ENCODE peak calls at places on chromosomes 3 and 15, in nine cellular contexts. N is Panc1, R is fibroblast of lung, H is thoracic aorta, V is dorsolateral prefrontal cortex, S is A549, J is astrocyte of the spinal cord, K is fibroblast of villous mesenchyme, T is psoas muscle. C is an unnamed sample.

GRCh38 chr15:85941186-85941855 is 138.3 kb upstream of the AGBL1 start:
- DNase-seq in T (peak), S (no peak), J (peak), H (no peak), N (no peak), V (no peak), K (peak), R (peak), C (no peak)

GRCh38 chr15:35667908-35668307 is 121.9 kb upstream of the DPH6 start:
- DNase-seq in H (no peak), T (no peak), V (no peak), J (no peak), S (no peak), R (no peak), K (no peak), N (no peak), C (no peak)

GRCh38 chr15:33048255-33048654 is 146.3 kb downstream of the FMN1 start:
- DNase-seq in N (no peak), V (no peak), R (no peak), T (no peak), J (no peak), S (no peak), K (no peak), H (no peak), C (no peak)

GRCh38 chr3:169695051-169695450 is 31.5 kb upstream of the MECOM start:
- DNase-seq in R (peak), K (no peak), J (no peak), N (no peak), V (no peak), S (no peak), T (no peak), H (no peak), C (no peak)

GRCh38 chr3:170724599-170724998 is 138.7 kb upstream of the SLC7A14 start:
- DNase-seq in N (no peak), K (peak), J (peak), H (no peak), V (no peak), S (no peak), T (peak), R (peak), C (no peak)

GRCh38 chr3:194680888-194681615 is 4.6 kb upstream of the FAM43A start:
- DNase-seq in J (no peak), N (no peak), V (no peak), S (no peak), R (no peak), K (no peak), T (no peak), H (no peak), C (no peak)

GRCh38 chr3:150599611-150600297 is 3.4 kb upstream of the SELENOT start:
- DNase-seq in K (no peak), N (no peak), R (peak), T (no peak), H (no peak), S (no peak), V (no peak), J (peak), C (peak)

GRCh38 chr3:77746892-77747291 is 707.0 kb downstream of the ROBO2 start:
- DNase-seq in T (no peak), R (no peak), N (no peak), K (no peak), J (no peak), V (no peak), S (no peak), H (no peak), C (no peak)

GRCh38 chr3:179801263-179801662 is 148.4 kb downstream of the USP13 start:
- DNase-seq in J (peak), V (no peak), R (peak), T (no peak), H (no peak), K (peak), S (no peak), N (no peak), C (no peak)

GRCh38 chr3:38649500-38650247 is at the start of gene SCN5A:
- DNase-seq in K (peak), J (no peak), H (no peak), V (no peak), R (no peak), T (peak), S (peak), N (no peak), C (no peak)

GRCh38 chr3:61715886-61716527 is 154.6 kb downstream of the PTPRG start:
- DNase-seq in K (no peak), R (no peak), S (no peak), T (no peak), N (no peak), J (no peak), H (no peak), V (no peak), C (no peak)

GRCh38 chr15:30791776-30792175 is 111.9 kb upstream of the FAN1 start:
- DNase-seq in S (no peak), N (no peak), R (no peak), K (no peak), J (no peak), H (no peak), V (no peak), T (no peak), C (no peak)

GRCh38 chr15:88833688-88834087 is 30.5 kb downstream of the ACAN start:
- DNase-seq in T (no peak), S (no peak), R (no peak), V (no peak), J (no peak), H (no peak), N (no peak), K (no peak), C (no peak)

GRCh38 chr15:81259791-81260190 is 63.1 kb downstream of the IL16 start:
- DNase-seq in S (no peak), K (no peak), T (no peak), N (no peak), H (no peak), R (no peak), J (no peak), V (no peak), C (no peak)

GRCh38 chr3:32467333-32468070 is 35.1 kb downstream of the CMTM6 start:
- DNase-seq in H (no peak), R (peak), J (peak), N (peak), T (peak), K (peak), V (peak), S (peak), C (no peak)

GRCh38 chr15:70788114-70789049 is 25.0 kb upstream of the UACA start:
- DNase-seq in S (peak), R (peak), H (no peak), T (no peak), J (peak), V (no peak), N (peak), K (peak), C (no peak)

GRCh38 chr15:39317225-39317624 is 263.7 kb upstream of the THBS1 start:
- DNase-seq in J (no peak), H (no peak), V (no peak), S (no peak), K (no peak), T (no peak), R (peak), N (no peak), C (no peak)

GRCh38 chr3:196650740-196651311 is 11.3 kb downstream of the NRROS start:
- DNase-seq in J (peak), K (peak), N (peak), H (no peak), R (peak), S (peak), T (no peak), V (no peak), C (no peak)

GRCh38 chr3:80190051-80190450 is 422.3 kb upstream of the ROBO1 start:
- DNase-seq in K (peak), R (peak), T (no peak), J (peak), N (peak), S (no peak), H (no peak), V (no peak), C (no peak)

GRCh38 chr3:67327582-67327981 is 326.8 kb downstream of the SUCLG2 start:
- DNase-seq in N (no peak), K (no peak), R (no peak), J (no peak), S (no peak), H (no peak), V (no peak), T (no peak), C (no peak)

GRCh38 chr3:107106316-107106715 is 270.9 kb upstream of the CCDC54 start:
- DNase-seq in T (no peak), J (peak), S (peak), H (no peak), R (peak), K (peak), N (no peak), V (no peak), C (no peak)

GRCh38 chr15:73318463-73319351 is 50.1 kb downstream of the HCN4 start:
- DNase-seq in S (no peak), K (no peak), N (no peak), T (no peak), V (peak), R (peak), H (no peak), J (no peak), C (no peak)

GRCh38 chr3:35296533-35296932 is 342.8 kb upstream of the ARPP21 start:
- DNase-seq in N (no peak), R (peak), S (no peak), H (no peak), T (no peak), J (peak), V (no peak), K (no peak), C (no peak)

GRCh38 chr3:34646911-34647465 is 848.6 kb downstream of the PDCD6IP start:
- DNase-seq in J (no peak), S (no peak), H (no peak), T (no peak), V (no peak), N (no peak), R (no peak), K (no peak), C (no peak)

GRCh38 chr15:78450285-78450858 is 12.4 kb downstream of the IREB2 start:
- DNase-seq in S (no peak), H (no peak), J (no peak), R (no peak), T (no peak), N (no peak), V (no peak), K (no peak), C (no peak)

GRCh38 chr3:170780955-170781354 is 89.0 kb downstream of the RPL22L1 start:
- DNase-seq in V (no peak), S (no peak), R (no peak), H (no peak), T (no peak), J (no peak), K (peak), N (no peak), C (no peak)

GRCh38 chr3:23915537-23916108 is 1.2 kb downstream of the NKIRAS1 start:
- DNase-seq in N (no peak), H (no peak), V (peak), R (peak), K (peak), J (peak), T (no peak), S (no peak), C (no peak)

GRCh38 chr3:108099679-108100428 is 9.0 kb upstream of the CD47 start:
- DNase-seq in R (no peak), J (no peak), V (no peak), S (no peak), N (no peak), H (no peak), T (no peak), K (peak), C (no peak)

GRCh38 chr15:79522656-79523055 is 90.5 kb downstream of the MINAR1 start:
- DNase-seq in S (no peak), V (no peak), J (no peak), N (no peak), K (peak), T (no peak), R (peak), H (no peak), C (no peak)

GRCh38 chr3:123143669-123144411 is 57.9 kb upstream of the SEC22A start:
- DNase-seq in J (peak), R (no peak), T (no peak), K (no peak), H (no peak), N (no peak), V (no peak), S (no peak), C (no peak)

GRCh38 chr3:65439641-65440040 is 599.1 kb downstream of the MAGI1 start:
- DNase-seq in H (peak), V (peak), J (peak), S (peak), T (peak), K (peak), R (peak), N (no peak), C (no peak)
- TF ChIP-seq CTCF in H (peak), V (peak), J (peak), S (peak), T (peak), K (peak), R (peak), N (peak), C (peak)

GRCh38 chr3:136042608-136043221 is 77.2 kb downstream of the PPP2R3A start:
- DNase-seq in N (peak), R (peak), J (peak), K (peak), T (no peak), S (peak), V (no peak), H (no peak), C (no peak)
- TF ChIP-seq CTCF in N (peak), R (peak), J (peak), K (peak), T (peak), S (peak), V (peak), H (peak), C (peak)

GRCh38 chr3:187912007-187912406 is 166.7 kb upstream of the BCL6 start:
- DNase-seq in J (no peak), V (no peak), K (peak), S (no peak), R (no peak), N (no peak), H (no peak), T (no peak), C (no peak)
- TF ChIP-seq CTCF in J (no peak), V (no peak), K (no peak), S (no peak), R (no peak), N (no peak), H (no peak), T (no peak), C (no peak)

GRCh38 chr15:95362306-95362705 is 968.2 kb upstream of the NR2F2 start:
- DNase-seq in T (no peak), N (no peak), S (no peak), K (no peak), H (no peak), R (no peak), J (no peak), V (no peak), C (no peak)
- TF ChIP-seq CTCF in T (no peak), N (no peak), S (no peak), K (no peak), H (no peak), R (no peak), J (no peak), V (no peak), C (no peak)

DNA sequence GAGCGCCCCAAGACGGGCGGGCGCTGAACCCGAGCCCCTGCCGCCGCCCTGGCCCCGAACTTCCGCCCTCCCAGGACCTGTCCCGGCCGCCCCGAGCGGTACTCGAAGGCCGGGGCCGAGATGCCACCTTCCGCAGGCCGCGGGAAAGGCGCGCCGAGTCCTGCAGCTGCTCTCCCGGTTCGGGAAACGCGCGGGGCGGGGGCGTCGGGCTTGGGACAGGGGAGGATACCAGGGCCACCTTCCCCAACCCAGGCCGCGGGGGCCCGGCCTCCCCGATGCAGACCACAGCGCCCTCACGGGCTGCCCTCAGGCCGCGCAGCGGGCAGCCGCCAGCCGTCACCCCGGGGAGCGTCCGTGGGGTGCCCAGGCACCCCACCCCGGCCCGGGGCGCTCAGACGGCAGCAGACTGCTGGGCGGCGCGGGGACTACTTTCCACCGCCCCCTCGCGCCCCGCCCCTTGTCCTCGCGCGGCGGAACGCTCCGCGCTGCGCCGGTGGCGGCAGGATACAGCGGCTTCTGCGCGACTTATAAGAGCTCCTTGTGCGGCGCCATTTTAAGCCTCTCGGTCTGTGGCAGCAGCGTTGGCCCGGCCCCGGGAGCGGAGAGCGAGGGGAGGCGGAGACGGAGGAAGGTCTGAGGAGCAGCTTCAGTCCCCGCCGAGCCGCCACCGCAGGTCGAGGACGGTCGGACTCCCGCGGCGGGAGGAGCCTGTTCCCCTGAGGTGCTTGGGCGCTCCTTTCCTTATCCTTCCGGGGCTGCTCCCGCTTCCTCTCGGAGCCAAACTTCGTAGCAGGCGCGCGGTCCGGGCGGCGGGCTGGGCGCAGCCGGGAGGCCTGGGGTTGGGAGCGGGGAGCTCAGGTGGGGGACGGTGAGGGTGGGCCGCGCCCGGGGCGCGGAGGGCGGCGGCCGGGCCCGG is at the start of gene CTNNB1:
- DNase-seq in T (peak), N (no peak), K (peak), V (peak), H (peak), J (peak), R (peak), S (peak), C (no peak)
- TF ChIP-seq CTCF in T (peak), N (no peak), K (no peak), V (no peak), H (peak), J (no peak), R (no peak), S (no peak), C (no peak)

GRCh38 chr3:144586382-144586781 is 614.8 kb downstream of the DIPK2A start:
- DNase-seq in J (peak), H (no peak), K (peak), S (no peak), R (peak), V (no peak), T (no peak), N (no peak), C (no peak)

GRCh38 chr3:144590854-144591253 is 619.2 kb downstream of the DIPK2A start:
- DNase-seq in R (peak), V (no peak), K (peak), N (no peak), S (peak), H (no peak), J (peak), T (no peak), C (no peak)

GRCh38 chr3:144585953-144586352 is 614.3 kb downstream of the DIPK2A start:
- DNase-seq in S (no peak), N (no peak), H (no peak), T (no peak), V (no peak), J (no peak), K (no peak), R (no peak), C (no peak)

GRCh38 chr3:144585408-144585807 is 613.8 kb downstream of the DIPK2A start:
- DNase-seq in K (no peak), T (no peak), H (no peak), J (no peak), R (no peak), N (no peak), S (no peak), V (no peak), C (no peak)
- TF ChIP-seq CTCF in K (no peak), T (no peak), H (no peak), J (no peak), R (no peak), N (no peak), S (no peak), V (no peak), C (no peak)

GRCh38 chr15:100275641-100276040 is 66.1 kb downstream of the ADAMTS17 start:
- DNase-seq in J (no peak), T (no peak), H (no peak), K (no peak), V (no peak), R (no peak), N (no peak), S (no peak), C (no peak)
- TF ChIP-seq CTCF in J (no peak), T (no peak), H (no peak), K (no peak), V (no peak), R (no peak), N (no peak), S (no peak), C (no peak)

GRCh38 chr3:132800958-132801357 is 78.7 kb upstream of the NPHP3 start:
- DNase-seq in H (no peak), K (no peak), S (no peak), R (peak), J (peak), N (no peak), V (no peak), T (no peak), C (no peak)

GRCh38 chr3:132804498-132804897 is 82.3 kb upstream of the NPHP3 start:
- DNase-seq in H (no peak), K (no peak), T (no peak), N (no peak), R (peak), S (no peak), J (peak), V (no peak), C (no peak)

GRCh38 chr3:132805071-132805470 is 82.9 kb upstream of the NPHP3 start:
- DNase-seq in N (no peak), R (no peak), K (no peak), J (no peak), H (no peak), V (no peak), T (no peak), S (no peak), C (no peak)

GRCh38 chr3:132803889-132804288 is 81.7 kb upstream of the NPHP3 start:
- DNase-seq in V (no peak), H (no peak), K (no peak), R (peak), T (no peak), N (no peak), S (no peak), J (no peak), C (no peak)
- TF ChIP-seq CTCF in V (no peak), H (no peak), K (peak), R (no peak), T (no peak), N (peak), S (no peak), J (peak), C (no peak)

GRCh38 chr3:72120806-72121778 is 336.1 kb upstream of the PROK2 start:
- DNase-seq in V (no peak), R (no peak), N (no peak), S (no peak), K (no peak), J (no peak), T (no peak), H (no peak), C (no peak)

GRCh38 chr3:72120039-72120438 is 335.1 kb upstream of the PROK2 start:
- DNase-seq in N (no peak), J (no peak), K (no peak), H (no peak), R (no peak), S (no peak), V (no peak), T (no peak), C (no peak)

GRCh38 chr3:72115307-72115706 is 330.4 kb upstream of the PROK2 start:
- DNase-seq in V (no peak), H (no peak), S (no peak), J (no peak), R (no peak), K (no peak), N (no peak), T (no peak), C (no peak)

GRCh38 chr3:72116226-72116625 is 331.3 kb upstream of the PROK2 start:
- DNase-seq in S (no peak), H (no peak), N (no peak), K (no peak), T (no peak), V (no peak), J (no peak), R (no peak), C (no peak)

GRCh38 chr3:72118593-72118992 is 333.6 kb upstream of the PROK2 start:
- DNase-seq in T (no peak), V (no peak), S (no peak), J (no peak), H (no peak), R (no peak), N (no peak), K (no peak), C (no peak)
- TF ChIP-seq CTCF in T (no peak), V (no peak), S (no peak), J (no peak), H (no peak), R (no peak), N (no peak), K (no peak), C (no peak)

C was measured in keratinocyte.